ENCODE peak calls at places on chromosome 14, in ten cellular contexts. R is GM13976, P is astrocyte of the spinal cord, E is KBM-7, U is pancreas, F is lung, X is fibroblast of gingiva, S is neuronal stem cell, I is H7, J is suprapubic skin. Z is an unnamed sample.
A peak's percentile ranks its signal among the peaks of the same experiment; 100 is the strongest.

GRCh38 chr14:100158566-100159106 is 809 bp downstream of the DEGS2 start:
- DNase-seq in R (no peak), P (no peak), E (no peak), U (no peak), F (no peak), X (no peak), S (no peak), I (peak; percentile 71), J (no peak), Z (no peak)

GRCh38 chr14:75979641-75980422 is 2.0 kb downstream of the TGFB3 start:
- DNase-seq in R (no peak), P (no peak), E (no peak), U (peak; percentile 36), F (no peak), X (no peak), S (no peak), I (peak; percentile 48), J (no peak), Z (no peak)

GRCh38 chr14:80637726-80638619 is 303.6 kb downstream of the CEP128 start:
- DNase-seq in R (no peak), P (peak; percentile 11), E (no peak), U (no peak), F (no peak), X (peak; percentile 95), S (no peak), I (no peak), J (no peak), Z (no peak)

GRCh38 chr14:54337314-54337713 is 59.5 kb upstream of the CDKN3 start:
- DNase-seq in R (no peak), P (no peak), E (no peak), U (no peak), F (no peak), X (no peak), S (no peak), I (no peak), J (no peak), Z (no peak)

GRCh38 chr14:58815046-58815701 is 177.4 kb downstream of the DACT1 start:
- DNase-seq in R (no peak), P (peak; percentile 47), E (no peak), U (no peak), F (no peak), X (peak; percentile 60), S (no peak), I (no peak), J (no peak), Z (no peak)

GRCh38 chr14:31505411-31505810 is 17.6 kb upstream of the GPR33 start:
- DNase-seq in R (no peak), P (peak; percentile 47), E (no peak), U (no peak), F (no peak), X (peak; percentile 29), S (no peak), I (no peak), J (no peak), Z (no peak)

GRCh38 chr14:65156568-65157366 is 54.5 kb upstream of the MAX start:
- DNase-seq in R (peak; percentile 79), P (peak; percentile 59), E (no peak), U (no peak), F (peak; percentile 58), X (peak; percentile 92), S (no peak), I (no peak), J (no peak), Z (peak; percentile 65)

GRCh38 chr14:71322660-71323250 is 415.5 kb downstream of the PCNX1 start:
- DNase-seq in R (peak; percentile 53), P (peak; percentile 72), E (peak; percentile 43), U (no peak), F (no peak), X (peak; percentile 62), S (no peak), I (no peak), J (no peak), Z (no peak)

GRCh38 chr14:54606178-54606577 is 39.2 kb downstream of the SAMD4A start:
- DNase-seq in R (no peak), P (peak; percentile 47), E (no peak), U (no peak), F (no peak), X (peak; percentile 83), S (no peak), I (peak; percentile 44), J (no peak), Z (no peak)

GRCh38 chr14:34113051-34113511 is 162.2 kb upstream of the EGLN3 start:
- DNase-seq in R (no peak), P (peak; percentile 3), E (no peak), U (no peak), F (no peak), X (peak; percentile 17), S (no peak), I (no peak), J (no peak), Z (no peak)

GRCh38 chr14:28301179-28301578 is 465.4 kb upstream of the FOXG1 start:
- DNase-seq in R (no peak), P (no peak), E (no peak), U (no peak), F (no peak), X (no peak), S (no peak), I (no peak), J (no peak), Z (no peak)

GRCh38 chr14:96103560-96104460 is 64.6 kb downstream of the C14orf132 start:
- DNase-seq in R (peak; percentile 7), P (no peak), E (no peak), U (no peak), F (no peak), X (no peak), S (no peak), I (peak; percentile 6), J (peak; percentile 55), Z (no peak)

GRCh38 chr14:99603471-99603933 is 505 bp downstream of the CCDC85C start:
- DNase-seq in R (no peak), P (peak; percentile 53), E (peak; percentile 46), U (peak; percentile 57), F (no peak), X (no peak), S (no peak), I (peak; percentile 72), J (no peak), Z (no peak)

GRCh38 chr14:61322799-61323290 is 1.5 kb downstream of the PRKCH start:
- DNase-seq in R (peak; percentile 38), P (no peak), E (peak; percentile 63), U (no peak), F (peak; percentile 38), X (no peak), S (no peak), I (peak; percentile 57), J (no peak), Z (no peak)

GRCh38 chr14:94288610-94289465 is 4.2 kb downstream of the SERPINA10 start:
- DNase-seq in R (no peak), P (no peak), E (no peak), U (no peak), F (no peak), X (no peak), S (no peak), I (peak; percentile 71), J (no peak), Z (no peak)

GRCh38 chr14:61586539-61587396 is 108.5 kb upstream of the HIF1A start:
- DNase-seq in R (no peak), P (peak; percentile 61), E (no peak), U (no peak), F (no peak), X (no peak), S (no peak), I (no peak), J (no peak), Z (no peak)

GRCh38 chr14:55416866-55417265 is 5.2 kb upstream of the ATG14 start:
- DNase-seq in R (no peak), P (no peak), E (peak; percentile 38), U (no peak), F (no peak), X (no peak), S (peak; percentile 18), I (peak; percentile 54), J (no peak), Z (no peak)

GRCh38 chr14:101501858-101502615 is 59.3 kb upstream of the DIO3 start:
- DNase-seq in R (no peak), P (no peak), E (no peak), U (no peak), F (no peak), X (no peak), S (no peak), I (peak; percentile 35), J (peak; percentile 55), Z (no peak)

GRCh38 chr14:21098134-21098891 is at the start of gene ZNF219:
- DNase-seq in R (peak; percentile 57), P (peak; percentile 30), E (peak; percentile 40), U (peak; percentile 44), F (peak; percentile 66), X (peak; percentile 51), S (peak; percentile 79), I (peak; percentile 93), J (no peak), Z (peak; percentile 28)

Z was measured in GM19239.